ENCODE peak calls at places on chromosome 18, in six cellular contexts. One of them, this sample, is unnamed.

GRCh38 chr18:76980663-76981387 is 151.8 kb downstream of the MBP start:
- DNase-seq in T-helper 2 cell: no peak
- DNase-seq in ACHN: no peak
- DNase-seq in RWPE1: no peak
- DNase-seq in stimulated activated CD4-positive, alpha-beta T cell treated with anti-CD3 and anti-CD28 coated beads, TNF-alpha, amount 100 ng/mL, for 1 hour: no peak
- DNase-seq in BE2C: peak
- DNase-seq in this sample: no peak

GRCh38 chr18:9466127-9466526 is 9.2 kb upstream of the RALBP1 start:
- DNase-seq in BE2C: no peak
- DNase-seq in stimulated activated CD4-positive, alpha-beta T cell treated with anti-CD3 and anti-CD28 coated beads, TNF-alpha, amount 100 ng/mL, for 1 hour: no peak
- DNase-seq in T-helper 2 cell: no peak
- DNase-seq in RWPE1: no peak
- DNase-seq in ACHN: no peak
- DNase-seq in this sample: no peak

GRCh38 chr18:42298744-42299685 is 344.0 kb downstream of the PIK3C3 start:
- DNase-seq in RWPE1: peak
- DNase-seq in ACHN: peak
- DNase-seq in BE2C: peak
- DNase-seq in stimulated activated CD4-positive, alpha-beta T cell treated with anti-CD3 and anti-CD28 coated beads, TNF-alpha, amount 100 ng/mL, for 1 hour: no peak
- DNase-seq in T-helper 2 cell: peak
- DNase-seq in this sample: peak

GRCh38 chr18:28607991-28608390 is 431.1 kb upstream of the CDH2 start:
- DNase-seq in ACHN: no peak
- DNase-seq in stimulated activated CD4-positive, alpha-beta T cell treated with anti-CD3 and anti-CD28 coated beads, TNF-alpha, amount 100 ng/mL, for 1 hour: no peak
- DNase-seq in T-helper 2 cell: no peak
- DNase-seq in BE2C: no peak
- DNase-seq in RWPE1: no peak
- DNase-seq in this sample: no peak

GRCh38 chr18:10032331-10032979 is 118.6 kb downstream of the VAPA start:
- DNase-seq in ACHN: no peak
- DNase-seq in stimulated activated CD4-positive, alpha-beta T cell treated with anti-CD3 and anti-CD28 coated beads, TNF-alpha, amount 100 ng/mL, for 1 hour: no peak
- DNase-seq in RWPE1: no peak
- DNase-seq in BE2C: no peak
- DNase-seq in T-helper 2 cell: no peak
- DNase-seq in this sample: no peak

GRCh38 chr18:3148930-3149535 is 70.7 kb downstream of the MYOM1 start:
- DNase-seq in T-helper 2 cell: no peak
- DNase-seq in BE2C: no peak
- DNase-seq in RWPE1: peak
- DNase-seq in ACHN: no peak
- DNase-seq in stimulated activated CD4-positive, alpha-beta T cell treated with anti-CD3 and anti-CD28 coated beads, TNF-alpha, amount 100 ng/mL, for 1 hour: no peak
- DNase-seq in this sample: no peak

GRCh38 chr18:12884521-12885323 is 685 bp upstream of the PTPN2 start:
- DNase-seq in RWPE1: peak
- DNase-seq in stimulated activated CD4-positive, alpha-beta T cell treated with anti-CD3 and anti-CD28 coated beads, TNF-alpha, amount 100 ng/mL, for 1 hour: no peak
- DNase-seq in BE2C: no peak
- DNase-seq in T-helper 2 cell: no peak
- DNase-seq in ACHN: no peak
- DNase-seq in this sample: no peak

GRCh38 chr18:75358928-75359327 is 68.6 kb downstream of the SMIM21 start:
- DNase-seq in RWPE1: peak
- DNase-seq in BE2C: no peak
- DNase-seq in ACHN: no peak
- DNase-seq in T-helper 2 cell: no peak
- DNase-seq in stimulated activated CD4-positive, alpha-beta T cell treated with anti-CD3 and anti-CD28 coated beads, TNF-alpha, amount 100 ng/mL, for 1 hour: no peak
- DNase-seq in this sample: no peak

GRCh38 chr18:55794288-55795052 is 206.5 kb upstream of the TCF4 start:
- DNase-seq in T-helper 2 cell: no peak
- DNase-seq in ACHN: no peak
- DNase-seq in RWPE1: no peak
- DNase-seq in BE2C: no peak
- DNase-seq in stimulated activated CD4-positive, alpha-beta T cell treated with anti-CD3 and anti-CD28 coated beads, TNF-alpha, amount 100 ng/mL, for 1 hour: no peak
- DNase-seq in this sample: no peak